ENCODE peak calls at places on chromosomes 3 and 15, in five cellular contexts. O, B, R, T and N are unnamed samples.
A peak's percentile ranks its signal among the peaks of the same experiment; 100 is the strongest.

GRCh38 chr3:17505856-17506255 is 236.6 kb downstream of the TBC1D5 start:
- DNase-seq in B (peak; percentile 22), O (no peak), R (no peak), T (no peak), N (peak; percentile 57)

GRCh38 chr15:100902436-100903190 is 16.5 kb upstream of the LRRK1 start:
- DNase-seq in B (peak; percentile 89), R (peak; percentile 78), T (peak; percentile 83), O (peak; percentile 82), N (peak; percentile 90)

GRCh38 chr3:48459773-48460516 is 13.4 kb downstream of the ATRIP start:
- DNase-seq in T (no peak), B (no peak), R (no peak), O (no peak), N (no peak)

GRCh38 chr3:104992618-104993017 is 374.1 kb upstream of the ALCAM start:
- DNase-seq in T (no peak), B (peak; percentile 19), O (no peak), R (peak; percentile 50), N (no peak)

GRCh38 chr3:74041068-74041675 is 416.4 kb upstream of the PDZRN3 start:
- DNase-seq in B (no peak), T (no peak), O (no peak), R (no peak), N (no peak)

GRCh38 chr3:125605771-125606170 is 10.5 kb upstream of the OSBPL11 start:
- DNase-seq in R (no peak), T (no peak), O (no peak), B (no peak), N (no peak)

GRCh38 chr3:16849240-16849639 is 35.5 kb upstream of the PLCL2 start:
- DNase-seq in O (peak; percentile 83), R (no peak), T (peak; percentile 87), B (peak; percentile 57), N (peak; percentile 62)

GRCh38 chr15:49622561-49622960 is 1.7 kb downstream of the DTWD1 start:
- DNase-seq in O (no peak), R (no peak), B (peak; percentile 25), T (no peak), N (peak; percentile 48)

GRCh38 chr3:196111939-196112386 is 30.1 kb upstream of the TFRC start:
- DNase-seq in B (no peak), O (no peak), T (no peak), R (no peak), N (no peak)

GRCh38 chr3:62475940-62476339 is 102.6 kb upstream of the FEZF2 start:
- DNase-seq in T (no peak), R (no peak), B (no peak), O (no peak), N (no peak)

GRCh38 chr15:91200101-91200754 is 100.2 kb downstream of the SV2B start:
- DNase-seq in R (no peak), O (no peak), B (no peak), T (no peak), N (no peak)

GRCh38 chr15:77409259-77410156 is 10.4 kb downstream of the PEAK1 start:
- DNase-seq in O (peak; percentile 28), T (no peak), R (no peak), B (no peak), N (peak; percentile 53)

GRCh38 chr15:77036537-77037474 is 34.1 kb downstream of the TSPAN3 start:
- DNase-seq in T (peak; percentile 9), R (peak; percentile 11), O (peak; percentile 17), B (no peak), N (no peak)

GRCh38 chr3:71120012-71120411 is 463.5 kb downstream of the FOXP1 start:
- DNase-seq in O (no peak), B (no peak), T (no peak), R (no peak), N (no peak)

GRCh38 chr3:177824841-177825240 is 627.6 kb upstream of the TBL1XR1 start:
- DNase-seq in O (no peak), B (no peak), R (no peak), T (no peak), N (no peak)

GRCh38 chr3:46466273-46466672 is 1.6 kb upstream of the LTF start:
- DNase-seq in O (no peak), B (no peak), R (no peak), T (no peak), N (no peak)

GRCh38 chr3:12182687-12183441 is 24.2 kb upstream of the TIMP4 start:
- DNase-seq in O (no peak), R (no peak), T (no peak), B (no peak), N (no peak)

GRCh38 chr3:63576826-63577225 is 75.6 kb upstream of the SNTN start:
- DNase-seq in B (no peak), T (no peak), O (peak; percentile 34), R (no peak), N (no peak)

GRCh38 chr3:138845071-138845685 is 10.4 kb upstream of the PIK3CB start:
- DNase-seq in T (no peak), O (no peak), R (no peak), B (no peak), N (no peak)

GRCh38 chr15:34795267-34796081 is at the start of gene ACTC1:
- DNase-seq in R (no peak), O (no peak), T (no peak), B (peak; percentile 77), N (peak; percentile 37)

GRCh38 chr15:61132211-61132610 is 96.9 kb downstream of the RORA start:
- DNase-seq in T (no peak), R (no peak), O (no peak), B (no peak), N (no peak)

GRCh38 chr3:38119248-38119544 is 17.7 kb downstream of the ACAA1 start:
- DNase-seq in T (no peak), O (no peak), B (no peak), R (no peak), N (no peak)

GRCh38 chr3:176714034-176714433 is 483.2 kb downstream of the TBL1XR1 start:
- DNase-seq in R (no peak), B (no peak), T (no peak), O (no peak), N (no peak)

GRCh38 chr3:37814547-37814946 is 47.1 kb upstream of the CTDSPL start:
- DNase-seq in T (no peak), O (no peak), R (no peak), B (no peak), N (peak; percentile 50)

GRCh38 chr3:171846594-171846993 is 3.4 kb downstream of the TMEM212 start:
- DNase-seq in O (no peak), R (no peak), T (no peak), B (peak; percentile 51), N (peak; percentile 80)

GRCh38 chr3:198028718-198029117 is 68.7 kb downstream of the LMLN start:
- DNase-seq in O (no peak), B (peak; percentile 83), R (no peak), T (no peak), N (peak; percentile 89)

DNA sequence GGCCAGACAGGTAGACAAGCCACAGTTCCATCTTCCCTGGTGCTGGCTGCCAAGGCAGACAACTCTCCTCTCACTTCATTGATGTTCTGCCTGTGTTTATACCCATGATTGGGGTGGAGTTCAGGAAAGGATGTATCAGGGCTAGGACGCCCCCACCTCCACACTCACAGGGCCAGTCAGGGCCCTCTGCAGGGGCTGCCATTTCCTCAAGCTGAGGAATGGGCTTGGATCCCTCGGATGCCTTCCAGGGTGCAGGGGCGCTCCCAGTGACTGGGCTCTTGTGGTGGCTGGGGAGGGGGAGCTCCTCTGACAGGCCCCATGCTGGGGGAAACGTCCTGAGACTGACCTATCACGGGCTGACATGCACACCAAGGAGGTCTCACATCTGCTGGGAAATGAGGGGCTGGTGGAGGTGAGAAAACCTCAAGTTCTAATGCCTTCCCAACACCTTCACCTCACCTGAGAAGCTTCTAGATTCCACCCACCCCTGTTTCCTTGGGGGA is 31.4 kb downstream of the SEMA7A start:
- DNase-seq in B (no peak), O (no peak), R (no peak), T (no peak), N (no peak)
- H3K4me3 ChIP-seq in B (no peak overlapping the region), O (no peak overlapping the region), R (no peak overlapping the region), T (no peak overlapping the region), N (no peak overlapping the region)

GRCh38 chr3:4503050-4503449 is 9.9 kb downstream of the ITPR1 start:
- DNase-seq in T (peak; percentile 11), B (no peak), R (no peak), O (no peak), N (no peak)

GRCh38 chr3:4507010-4507596 is 14.0 kb downstream of the ITPR1 start:
- DNase-seq in R (no peak), T (no peak), B (no peak), O (no peak), N (peak; percentile 19)

GRCh38 chr3:4506559-4507009 is 13.4 kb downstream of the ITPR1 start:
- DNase-seq in O (no peak), R (no peak), B (no peak), T (no peak), N (no peak)

GRCh38 chr3:4505688-4506558 is 12.8 kb downstream of the ITPR1 start:
- DNase-seq in B (no peak), T (no peak), O (no peak), R (no peak), N (no peak)

GRCh38 chr3:4504340-4505261 is 11.5 kb downstream of the ITPR1 start:
- DNase-seq in T (peak; percentile 70), B (peak; percentile 7), R (peak; percentile 54), O (peak; percentile 83), N (no peak)
- H3K4me3 ChIP-seq in T (no peak overlapping the region), B (no peak overlapping the region), R (peak overlapping the region; percentile 37), O (no peak overlapping the region), N (no peak overlapping the region)

DNA sequence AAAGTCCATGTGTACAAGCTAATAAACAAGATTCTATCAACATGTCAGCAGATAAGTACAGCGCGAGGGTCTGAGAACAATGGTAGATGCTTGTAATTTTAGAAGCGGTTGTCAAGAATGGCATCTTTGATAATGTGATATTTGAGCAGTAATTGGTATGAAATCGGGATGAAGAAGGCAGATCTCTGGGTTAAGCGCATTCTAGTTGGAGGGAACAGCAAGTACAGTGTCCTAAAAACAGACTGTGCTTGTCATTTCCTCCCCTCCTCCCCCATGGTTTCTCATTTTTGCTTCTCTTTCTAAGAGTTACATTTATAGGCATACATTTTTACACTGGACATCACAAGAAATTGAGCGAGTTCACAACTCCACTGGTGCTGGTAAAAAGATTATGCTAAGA is 23.3 kb downstream of the TGFBR2 start:
- DNase-seq in T (no peak), O (no peak), B (no peak), R (no peak), N (no peak)
- H3K4me3 ChIP-seq in T (no peak overlapping the region), O (no peak overlapping the region), B (no peak overlapping the region), R (no peak overlapping the region), N (no peak overlapping the region)

DNA sequence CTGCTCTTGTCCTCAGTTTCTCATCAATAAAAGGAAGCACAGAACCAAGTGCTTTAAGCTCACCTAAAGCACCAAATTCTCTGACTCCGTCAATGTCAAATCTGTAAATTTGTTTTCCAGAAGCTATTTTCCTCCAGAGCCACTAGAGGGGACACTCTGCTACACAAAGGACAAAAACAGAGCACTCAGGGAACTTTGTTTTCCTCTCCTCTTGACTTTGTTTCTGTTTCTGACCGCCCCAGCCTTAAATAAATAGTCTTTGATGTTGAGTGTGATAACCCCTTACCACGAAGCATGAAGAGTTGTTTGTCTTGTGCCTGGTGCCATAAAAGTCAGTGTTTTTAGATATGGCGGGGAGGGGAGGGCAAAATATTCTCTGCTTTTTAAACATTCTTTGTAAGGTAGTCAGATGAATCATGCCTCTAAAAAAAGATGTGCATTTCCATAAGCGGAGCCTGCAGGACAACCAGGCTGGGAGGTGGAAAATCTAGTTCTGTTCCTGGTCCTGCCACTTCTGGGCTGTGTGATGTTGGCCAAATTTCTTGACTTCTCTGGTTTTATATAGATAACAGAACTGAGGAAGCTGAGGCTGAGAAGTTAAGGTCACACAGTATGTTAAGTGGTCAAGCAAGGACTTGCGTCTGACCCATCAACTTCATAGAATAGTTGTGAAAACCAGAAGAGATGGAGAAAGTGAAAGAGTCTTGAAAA is 7.3 kb upstream of the ZBTB38 start:
- DNase-seq in R (peak; percentile 17), O (peak; percentile 42), T (no peak), B (peak; percentile 85), N (peak; percentile 94)
- H3K4me3 ChIP-seq in R (no peak overlapping the region), O (no peak overlapping the region), T (no peak overlapping the region), B (no peak overlapping the region), N (peak overlapping the region; percentile 33)